ENCODE peak calls at places on chromosomes 16 and 17, in nine cellular contexts. Z is CD4-positive, alpha-beta T cell; X is AG08396; F is occipital lobe; B is Kasumi-1; M is transverse colon; K is BE2C; L is nephron progenitor cell; E is T-helper 2 cell. V is an unnamed sample.

GRCh38 chr16:54657058-54657708 is 273.5 kb upstream of the IRX5 start:
- DNase-seq in E (no peak), F (no peak), Z (no peak), K (peak), L (no peak), M (no peak), B (no peak), X (no peak), V (no peak)

GRCh38 chr17:65514082-65514481 is 47.4 kb downstream of the AXIN2 start:
- DNase-seq in K (no peak), L (no peak), F (no peak), B (no peak), Z (no peak), E (no peak), X (peak), M (no peak), V (no peak)

GRCh38 chr17:42287305-42288077 is 807 bp upstream of the STAT5A start:
- DNase-seq in X (peak), Z (peak), E (peak), L (no peak), B (peak), F (no peak), K (no peak), M (peak), V (peak)

GRCh38 chr16:58198022-58198683 is at the start of gene CSNK2A2:
- DNase-seq in B (peak), Z (peak), L (peak), E (peak), F (peak), M (peak), X (peak), K (peak), V (peak)

GRCh38 chr17:68832140-68832871 is 122.9 kb downstream of the ABCA8 start:
- DNase-seq in K (no peak), E (no peak), Z (no peak), M (peak), B (no peak), F (no peak), X (no peak), L (no peak), V (no peak)

GRCh38 chr17:37239690-37240344 is 136.0 kb upstream of the C17orf78 start:
- DNase-seq in B (peak), M (no peak), K (no peak), F (no peak), L (no peak), E (no peak), X (peak), Z (no peak), V (no peak)

GRCh38 chr16:27824006-27824405 is 239.5 kb downstream of the GSG1L start:
- DNase-seq in E (no peak), K (no peak), B (no peak), M (no peak), F (no peak), Z (no peak), L (no peak), X (no peak), V (no peak)

GRCh38 chr16:53668869-53669268 is 34.8 kb downstream of the RPGRIP1L start:
- DNase-seq in F (no peak), B (no peak), E (no peak), X (no peak), Z (no peak), K (no peak), M (no peak), L (no peak), V (no peak)

GRCh38 chr17:51672058-51672457 is 411.7 kb downstream of the UTP18 start:
- DNase-seq in L (no peak), K (no peak), X (no peak), Z (no peak), F (no peak), E (no peak), M (peak), B (no peak), V (no peak)

GRCh38 chr16:58077796-58078195 is 51.4 kb downstream of the CFAP20 start:
- DNase-seq in L (no peak), Z (no peak), M (no peak), B (no peak), K (no peak), F (no peak), E (no peak), X (no peak), V (no peak)

GRCh38 chr17:79214940-79215604 is 140.4 kb downstream of the ENGASE start:
- DNase-seq in K (no peak), X (no peak), L (no peak), Z (no peak), F (no peak), M (no peak), B (no peak), E (no peak), V (no peak)

GRCh38 chr17:43695968-43696865 is 34.5 kb upstream of the MEOX1 start:
- DNase-seq in L (no peak), Z (no peak), M (no peak), B (no peak), K (no peak), X (peak), E (no peak), F (peak), V (peak)

GRCh38 chr16:81852347-81852746 is 73.3 kb downstream of the PLCG2 start:
- DNase-seq in Z (no peak), L (no peak), E (no peak), X (no peak), B (no peak), M (no peak), K (no peak), F (no peak), V (no peak)

GRCh38 chr16:22189473-22190168 is 16.5 kb upstream of the EEF2K start:
- DNase-seq in F (no peak), M (peak), Z (no peak), E (peak), B (peak), K (peak), L (peak), X (no peak), V (peak)

GRCh38 chr17:27959382-27959709 is 66.2 kb upstream of the LYRM9 start:
- DNase-seq in B (no peak), E (no peak), F (no peak), X (no peak), Z (no peak), K (no peak), M (no peak), L (no peak), V (no peak)

GRCh38 chr17:18106211-18106610 is 2.3 kb upstream of the MYO15A start:
- DNase-seq in K (no peak), X (no peak), Z (no peak), M (no peak), B (no peak), E (no peak), L (no peak), F (no peak), V (no peak)

GRCh38 chr17:49646391-49647255 is 31.3 kb downstream of the SPOP start:
- DNase-seq in L (no peak), M (peak), X (peak), F (no peak), K (no peak), Z (no peak), B (no peak), E (no peak), V (peak)

GRCh38 chr17:58307468-58308172 is 21.0 kb downstream of the TSPOAP1 start:
- DNase-seq in Z (no peak), B (no peak), F (no peak), E (no peak), M (no peak), L (no peak), K (no peak), X (no peak), V (no peak)

GRCh38 chr17:13503526-13503925 is 98.2 kb downstream of the HS3ST3A1 start:
- DNase-seq in E (no peak), X (no peak), M (no peak), K (no peak), F (no peak), B (no peak), L (no peak), Z (no peak), V (no peak)

GRCh38 chr16:80938035-80938927 is 68.4 kb downstream of the CMC2 start:
- DNase-seq in M (peak), L (peak), E (no peak), B (no peak), Z (no peak), K (no peak), X (peak), F (no peak), V (peak)

GRCh38 chr17:60098578-60098977 is 19.9 kb upstream of the HEATR6 start:
- DNase-seq in B (no peak), F (no peak), M (no peak), K (no peak), X (no peak), L (no peak), E (no peak), Z (no peak), V (no peak)

GRCh38 chr16:84884311-84885023 is 64.7 kb downstream of the CRISPLD2 start:
- DNase-seq in B (no peak), Z (no peak), M (no peak), E (no peak), X (no peak), L (peak), K (peak), F (no peak), V (no peak)

GRCh38 chr17:50589112-50589712 is 28.7 kb downstream of the CACNA1G start:
- DNase-seq in B (no peak), Z (no peak), L (no peak), E (no peak), X (no peak), M (no peak), F (no peak), K (no peak), V (no peak)

GRCh38 chr17:74457820-74458166 is 8.6 kb upstream of the CD300A start:
- DNase-seq in Z (no peak), X (no peak), B (no peak), L (no peak), E (no peak), F (no peak), K (no peak), M (no peak), V (no peak)

GRCh38 chr16:85112364-85112763 is at the start of gene CIBAR2:
- DNase-seq in F (no peak), B (no peak), X (no peak), K (peak), M (no peak), L (peak), Z (no peak), E (no peak), V (no peak)

GRCh38 chr17:67534941-67535340 is 157.9 kb downstream of the PITPNC1 start:
- DNase-seq in M (no peak), B (no peak), X (no peak), Z (no peak), K (no peak), E (no peak), F (no peak), L (no peak), V (no peak)

GRCh38 chr17:70677783-70678647 is 508.7 kb downstream of the KCNJ2 start:
- DNase-seq in Z (no peak), B (no peak), X (no peak), F (no peak), M (no peak), L (no peak), E (no peak), K (no peak), V (no peak)

GRCh38 chr16:88454315-88455057 is 1.4 kb downstream of the ZFPM1 start:
- DNase-seq in E (no peak), K (no peak), F (no peak), X (no peak), M (peak), Z (peak), B (no peak), L (peak), V (no peak)

GRCh38 chr17:77718669-77718961 is 239.9 kb upstream of the TNRC6C start:
- DNase-seq in M (no peak), K (no peak), X (no peak), E (no peak), Z (no peak), B (no peak), L (no peak), F (no peak), V (no peak)